ENCODE peak calls at places on chromosomes 11 and 22, in ten cellular contexts. V is K562, Z is heart left ventricle, H is gastrocnemius medialis, R is Peyer's patch, P is adrenal gland, Y is tibial nerve, O is stomach, B is IMR-90, S is endothelial cell of umbilical vein. L is an unnamed sample.

GRCh38 chr11:20488352-20488751 is 100.8 kb downstream of the PRMT3 start:
- DNase-seq in V (no peak), H (no peak), O (no peak), Y (no peak), S (no peak), B (no peak), Z (no peak), R (no peak), P (no peak), L (no peak)

GRCh38 chr11:76041208-76041607 is 165.1 kb downstream of the WNT11 start:
- DNase-seq in H (no peak), V (no peak), B (no peak), Y (no peak), O (no peak), P (no peak), Z (no peak), R (no peak), S (no peak), L (no peak)

GRCh38 chr11:76764941-76765340 is 18.2 kb upstream of the TSKU start:
- DNase-seq in Z (peak), P (no peak), O (no peak), B (no peak), V (no peak), Y (no peak), H (no peak), R (no peak), S (no peak), L (no peak)

GRCh38 chr11:92204731-92205130 is 19.9 kb upstream of the FAT3 start:
- DNase-seq in R (no peak), O (peak), Z (peak), Y (no peak), B (no peak), V (no peak), S (no peak), P (no peak), H (no peak), L (no peak)

GRCh38 chr22:39435616-39436015 is 21.2 kb upstream of the MGAT3 start:
- DNase-seq in H (no peak), V (no peak), O (no peak), R (no peak), B (no peak), Y (no peak), P (peak), Z (no peak), S (no peak), L (no peak)

GRCh38 chr11:65425105-65425970 is 2.7 kb downstream of the NEAT1 start:
- DNase-seq in Y (peak), P (peak), B (peak), Z (no peak), V (no peak), O (peak), R (peak), S (peak), H (no peak), L (no peak)

GRCh38 chr11:4695442-4695841 is 2.2 kb downstream of the OR51E2 start:
- DNase-seq in V (no peak), S (no peak), R (no peak), Z (no peak), P (no peak), B (peak), H (no peak), O (no peak), Y (no peak), L (no peak)

GRCh38 chr11:117076941-117077659 is 21.1 kb downstream of the SIK3 start:
- DNase-seq in Z (no peak), O (no peak), S (no peak), B (no peak), Y (no peak), P (no peak), R (no peak), H (no peak), V (no peak), L (no peak)

DNA sequence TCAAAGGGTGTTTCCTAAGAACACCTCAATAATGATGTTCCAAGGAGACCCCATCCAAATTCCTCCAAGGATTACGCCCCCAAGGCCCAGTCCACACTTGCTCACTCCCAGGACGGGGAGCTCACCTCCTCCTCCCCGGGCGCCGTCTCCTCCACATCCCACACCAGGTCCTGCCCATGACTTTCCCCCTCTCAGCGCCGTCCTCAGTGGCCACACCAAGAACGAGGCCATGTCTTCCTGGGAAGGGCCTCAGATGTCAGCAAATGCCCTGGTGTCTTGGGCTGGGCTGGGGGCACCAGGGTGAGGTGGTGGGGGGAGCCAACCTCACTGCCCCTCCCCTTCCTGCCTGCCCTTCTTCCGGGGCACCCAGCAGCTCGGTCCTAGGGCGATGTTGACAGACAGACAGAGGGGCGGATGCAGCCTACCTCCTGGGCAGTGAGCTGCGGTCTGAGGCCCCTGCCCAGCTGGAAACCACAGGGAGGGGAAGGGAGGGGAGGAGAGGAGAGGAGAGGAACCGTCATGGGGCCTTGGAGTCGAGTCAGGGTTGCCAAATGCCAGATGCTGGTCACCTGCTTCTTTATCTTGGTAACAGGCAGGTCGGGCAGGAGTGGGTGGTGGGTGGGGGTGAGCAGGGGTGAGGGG is at the start of the genes C11orf21 and TSPAN32:
- DNase-seq in S (no peak), V (peak), B (peak), P (no peak), R (peak), Y (no peak), O (peak), H (no peak), Z (peak), L (peak)
- TF ChIP-seq POLR2A in S (no peak), V (no peak), B (no peak), P (no peak), R (no peak), Y (no peak), O (no peak), H (no peak), Z (no peak), L (no peak)

GRCh38 chr11:26749927-26750326 is 28.1 kb upstream of the SLC5A12 start:
- DNase-seq in O (no peak), B (no peak), R (no peak), Z (no peak), S (no peak), V (no peak), H (no peak), P (no peak), Y (no peak), L (no peak)

DNA sequence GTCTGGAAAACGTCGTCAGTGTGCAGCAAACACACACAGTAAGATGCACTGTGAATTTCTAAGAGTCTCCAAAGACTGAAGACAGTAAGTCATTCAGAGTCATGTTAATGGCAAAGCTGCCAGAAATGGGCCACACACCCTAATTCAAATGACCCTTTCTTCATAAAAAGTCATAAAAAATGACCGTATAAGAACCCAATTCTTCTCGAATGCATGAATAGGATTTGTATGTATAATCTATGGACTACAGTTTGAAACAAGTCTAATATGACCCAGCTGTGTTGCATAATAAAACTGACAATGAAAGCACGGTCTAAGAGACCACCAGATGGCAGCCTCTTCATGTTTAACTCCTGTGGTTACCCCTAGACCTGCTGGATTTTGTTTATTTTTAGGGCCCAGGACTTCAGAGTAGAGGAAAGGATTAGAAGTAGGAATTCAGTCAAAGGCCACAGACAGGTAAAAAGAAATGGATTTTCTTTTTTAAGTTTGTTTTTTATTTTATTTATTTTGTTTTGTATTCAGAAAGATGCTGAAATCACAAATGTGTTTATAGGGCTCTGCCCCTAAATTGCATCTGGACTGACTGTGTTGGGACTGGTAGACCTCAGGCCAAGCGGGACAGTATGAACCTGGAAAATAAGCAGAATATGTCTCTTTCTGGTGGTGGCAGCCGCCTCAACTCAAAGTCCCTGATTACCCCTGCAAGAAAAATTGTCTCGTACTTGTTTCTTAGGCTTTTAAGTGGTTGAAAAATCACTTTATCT is 32.1 kb upstream of the SLC5A12 start:
- DNase-seq in H (peak), B (peak), V (no peak), Y (peak), S (peak), R (no peak), O (peak), Z (peak), P (peak), L (no peak)
- TF ChIP-seq CTCF in H (peak), B (peak), V (peak), Y (peak), S (peak), R (peak), O (peak), Z (peak), P (peak), L (no peak)

GRCh38 chr11:102426570-102426969 is 26.0 kb downstream of the TMEM123 start:
- DNase-seq in R (no peak), P (no peak), O (no peak), V (no peak), Y (no peak), S (no peak), Z (no peak), H (no peak), B (no peak), L (no peak)
- H3K4me3 ChIP-seq in R (no peak), P (no peak), O (no peak), V (no peak), Y (no peak), S (no peak), Z (no peak), H (no peak), B (no peak), L (no peak)

DNA sequence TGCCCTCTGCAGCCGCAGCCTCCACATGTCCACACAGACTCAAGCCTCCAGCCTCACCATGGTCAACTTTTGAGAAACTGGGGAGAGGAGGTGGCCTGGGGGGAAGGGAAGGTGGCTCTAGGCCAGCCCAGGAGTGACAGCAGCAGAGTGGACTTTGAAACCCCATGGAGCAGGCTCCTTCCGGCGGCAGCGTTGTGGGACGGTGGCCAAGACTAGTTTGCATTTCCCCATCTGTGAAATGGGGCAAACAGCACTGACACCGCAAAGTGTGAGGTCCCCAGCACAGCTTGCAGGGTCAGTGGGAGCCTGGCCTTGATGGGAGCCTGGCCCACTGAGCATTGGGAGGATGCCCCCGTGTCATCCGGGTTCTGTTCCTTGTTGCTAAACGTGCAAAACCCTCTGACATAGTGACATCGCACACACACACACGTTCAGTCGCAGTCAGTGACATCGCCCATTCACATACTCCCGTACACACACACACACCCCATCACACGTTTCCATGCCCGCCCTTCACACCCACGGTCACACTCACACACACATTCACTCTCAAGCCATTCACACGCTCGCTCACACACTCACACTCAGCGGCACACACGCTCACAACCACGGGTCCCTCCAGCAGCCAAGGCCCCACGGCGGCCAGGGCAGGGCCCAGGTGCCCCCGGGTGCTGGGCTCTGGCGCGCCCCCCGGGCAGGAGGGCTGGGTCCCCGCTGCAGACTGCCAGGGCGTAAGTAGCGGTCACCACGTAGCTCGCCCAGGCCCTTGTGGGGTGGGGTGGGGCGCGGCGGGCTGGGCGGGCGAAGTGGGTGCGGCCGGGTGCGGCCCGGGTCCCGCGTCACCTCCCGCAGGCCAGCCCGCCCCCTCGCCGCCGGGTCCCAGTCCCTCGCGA is 578 bp downstream of the CYB5R3 start:
- DNase-seq in B (no peak), P (peak), Z (peak), Y (no peak), O (peak), V (peak), R (peak), S (peak), H (peak), L (peak)
- TF ChIP-seq POLR2A in B (peak), P (peak), Z (peak), Y (peak), O (no peak), V (peak), R (peak), S (no peak), H (no peak), L (peak)

GRCh38 chr11:120119121-120119520 is 18.8 kb downstream of the TRIM29 start:
- DNase-seq in O (no peak), H (no peak), R (no peak), Z (no peak), Y (no peak), P (no peak), V (no peak), S (no peak), B (no peak), L (no peak)

GRCh38 chr11:120112174-120112796 is 25.6 kb downstream of the TRIM29 start:
- DNase-seq in Z (no peak), H (no peak), V (peak), P (no peak), S (no peak), B (no peak), R (no peak), O (no peak), Y (no peak), L (no peak)

GRCh38 chr11:120117991-120118390 is 19.9 kb downstream of the TRIM29 start:
- DNase-seq in R (no peak), O (no peak), V (no peak), H (no peak), Y (no peak), Z (no peak), P (no peak), S (no peak), B (no peak), L (no peak)

GRCh38 chr11:120116966-120117365 is 20.9 kb downstream of the TRIM29 start:
- DNase-seq in Y (no peak), S (no peak), V (no peak), B (no peak), O (no peak), R (no peak), Z (no peak), H (no peak), P (no peak), L (peak)

GRCh38 chr11:120115272-120116000 is 22.5 kb downstream of the TRIM29 start:
- DNase-seq in P (no peak), O (no peak), B (no peak), Y (no peak), S (no peak), R (no peak), V (peak), Z (no peak), H (no peak), L (no peak)
- TF ChIP-seq CTCF in P (no peak), O (no peak), B (peak), Y (no peak), S (no peak), R (no peak), V (peak), Z (no peak), H (no peak), L (no peak)

GRCh38 chr11:88508558-88508807 is 170.9 kb upstream of the CTSC start:
- DNase-seq in V (no peak), O (no peak), H (no peak), S (no peak), Z (no peak), Y (no peak), B (no peak), R (no peak), P (no peak), L (no peak)

GRCh38 chr11:88508808-88509581 is 171.5 kb upstream of the CTSC start:
- DNase-seq in S (peak), O (no peak), Y (no peak), V (no peak), P (peak), R (peak), B (no peak), H (no peak), Z (peak), L (no peak)

GRCh38 chr11:88507771-88508557 is 170.4 kb upstream of the CTSC start:
- DNase-seq in B (no peak), O (no peak), V (no peak), Z (no peak), S (peak), P (no peak), R (no peak), Y (no peak), H (no peak), L (no peak)
- H3K4me3 ChIP-seq in B (no peak), O (peak), V (no peak), Z (peak), S (peak), P (no peak), R (peak), Y (peak), H (peak), L (peak)

GRCh38 chr11:64183890-64184289 is 2.1 kb upstream of the STIP1 start:
- DNase-seq in R (no peak), Y (no peak), S (no peak), H (no peak), Z (no peak), V (no peak), B (no peak), P (no peak), O (no peak), L (no peak)

GRCh38 chr11:64185323-64186204 is at the start of gene STIP1:
- DNase-seq in Z (peak), H (peak), Y (peak), S (peak), R (peak), O (peak), V (peak), B (peak), P (peak), L (peak)

GRCh38 chr11:64181506-64182411 is 4.2 kb upstream of the STIP1 start:
- DNase-seq in R (peak), V (peak), Z (peak), H (peak), S (peak), B (peak), P (peak), Y (peak), O (peak), L (peak)

GRCh38 chr11:64180871-64181270 is 5.1 kb upstream of the STIP1 start:
- DNase-seq in P (no peak), S (no peak), Y (no peak), V (no peak), O (no peak), R (no peak), Z (no peak), B (no peak), H (no peak), L (no peak)

GRCh38 chr11:64186205-64187165 is 514 bp downstream of the STIP1 start:
- DNase-seq in V (no peak), P (no peak), Z (no peak), Y (no peak), R (no peak), H (no peak), O (no peak), B (peak), S (peak), L (no peak)
- TF ChIP-seq POLR2A in V (no peak), P (peak), Z (no peak), Y (peak), R (peak), H (no peak), O (no peak), B (no peak), S (no peak), L (no peak)